ENCODE peak calls at places on chromosome 21, in five cellular contexts. T, F, S, A and K are unnamed samples.

GRCh38 chr21:33115586-33116541 is 45.9 kb downstream of the OLIG1 start:
- DNase-seq in T (no peak), F (no peak), S (no peak), A (no peak), K (no peak)

GRCh38 chr21:28235169-28235892 is 757.3 kb downstream of the LTN1 start:
- DNase-seq in T (no peak), F (no peak), S (no peak), A (no peak), K (no peak)

GRCh38 chr21:38409907-38410306 is 88.4 kb downstream of the ERG start:
- DNase-seq in T (no peak), F (no peak), S (no peak), A (no peak), K (no peak)

GRCh38 chr21:38938343-38938742 is 132.6 kb downstream of the ETS2 start:
- DNase-seq in T (peak), F (no peak), S (no peak), A (no peak), K (no peak)

GRCh38 chr21:26748066-26748465 is 97.1 kb downstream of the ADAMTS1 start:
- DNase-seq in T (no peak), F (no peak), S (no peak), A (no peak), K (no peak)

GRCh38 chr21:14753466-14754258 is 207.5 kb upstream of the SAMSN1 start:
- DNase-seq in T (no peak), F (no peak), S (no peak), A (no peak), K (no peak)

GRCh38 chr21:38841472-38841871 is 35.7 kb downstream of the ETS2 start:
- DNase-seq in T (no peak), F (no peak), S (no peak), A (no peak), K (no peak)

GRCh38 chr21:43029785-43030184 is 45.9 kb downstream of the CBS start:
- DNase-seq in T (no peak), F (no peak), S (no peak), A (no peak), K (no peak)

GRCh38 chr21:44702973-44703730 is 6.2 kb downstream of the KRTAP10-12 start:
- DNase-seq in T (no peak), F (no peak), S (peak), A (no peak), K (peak)

GRCh38 chr21:38830667-38831525 is 25.2 kb downstream of the ETS2 start:
- DNase-seq in T (no peak), F (no peak), S (no peak), A (no peak), K (no peak)

GRCh38 chr21:25964009-25964408 is 206.6 kb downstream of the APP start:
- DNase-seq in T (no peak), F (no peak), S (no peak), A (no peak), K (no peak)

GRCh38 chr21:38136201-38136600 is 120.6 kb upstream of the KCNJ15 start:
- DNase-seq in T (no peak), F (no peak), S (no peak), A (no peak), K (no peak)

GRCh38 chr21:42455196-42455595 is 40.8 kb downstream of the RSPH1 start:
- DNase-seq in T (no peak), F (no peak), S (peak), A (no peak), K (no peak)

GRCh38 chr21:43027846-43028731 is 47.5 kb downstream of the CBS start:
- DNase-seq in T (no peak), F (no peak), S (no peak), A (no peak), K (no peak)

GRCh38 chr21:35525443-35525842 is 476.3 kb upstream of the RUNX1 start:
- DNase-seq in T (no peak), F (no peak), S (no peak), A (no peak), K (no peak)